ENCODE peak calls at places on chromosomes 1 and 21, in five cellular contexts. Q, P, M, G and W are unnamed samples.

GRCh38 chr1:51941528-51941927 is 49.0 kb downstream of the RAB3B start:
- DNase-seq in Q (no peak), P (no peak), M (no peak), G (no peak), W (no peak)

GRCh38 chr1:98049370-98050115 is 128.7 kb upstream of the DPYD start:
- DNase-seq in Q (no peak), P (no peak), M (peak), G (no peak), W (peak)

GRCh38 chr1:228802386-228803221 is 67.3 kb downstream of the RHOU start:
- DNase-seq in Q (no peak), P (no peak), M (no peak), G (no peak), W (no peak)

GRCh38 chr1:171506525-171507304 is 21.4 kb downstream of the PRRC2C start:
- DNase-seq in Q (no peak), P (no peak), M (no peak), G (no peak), W (no peak)

GRCh38 chr1:157274698-157275534 is 136.7 kb upstream of the ETV3 start:
- DNase-seq in Q (no peak), P (no peak), M (no peak), G (no peak), W (peak)

GRCh38 chr1:68570859-68571258 is 74.0 kb upstream of the DEPDC1 start:
- DNase-seq in Q (no peak), P (no peak), M (no peak), G (no peak), W (no peak)

GRCh38 chr1:143497374-143497747 is 474.4 kb downstream of the FAM72C start:
- DNase-seq in Q (no peak), P (no peak), M (no peak), G (no peak), W (no peak)

GRCh38 chr1:198003468-198003867 is 86.3 kb downstream of the LHX9 start:
- DNase-seq in Q (no peak), P (no peak), M (no peak), G (no peak), W (no peak)

GRCh38 chr1:37267111-37267835 is 207.1 kb upstream of the ZC3H12A start:
- DNase-seq in Q (no peak), P (no peak), M (peak), G (no peak), W (no peak)

GRCh38 chr1:63122051-63122450 is 200.3 kb upstream of the FOXD3 start:
- DNase-seq in Q (no peak), P (no peak), M (peak), G (no peak), W (peak)

GRCh38 chr1:200033511-200034261 is 6.2 kb downstream of the NR5A2 start:
- DNase-seq in Q (no peak), P (no peak), M (no peak), G (no peak), W (no peak)

GRCh38 chr1:246784621-246785535 is 60.7 kb downstream of the SCCPDH start:
- DNase-seq in Q (no peak), P (no peak), M (no peak), G (no peak), W (peak)

GRCh38 chr1:3481836-3482589 is 27.5 kb downstream of the ARHGEF16 start:
- DNase-seq in Q (no peak), P (no peak), M (no peak), G (no peak), W (no peak)

GRCh38 chr1:58788259-58788658 is 4.4 kb upstream of the JUN start:
- DNase-seq in Q (no peak), P (no peak), M (no peak), G (no peak), W (no peak)

GRCh38 chr1:154474802-154475201 is 27.2 kb upstream of the TDRD10 start:
- DNase-seq in Q (no peak), P (no peak), M (peak), G (peak), W (no peak)

GRCh38 chr21:32192291-32192690 is 86.6 kb downstream of the MIS18A start:
- DNase-seq in Q (no peak), P (no peak), M (no peak), G (no peak), W (no peak)

GRCh38 chr21:31173881-31174555 is 135.7 kb upstream of the KRTAP19-8 start:
- DNase-seq in Q (no peak), P (peak), M (peak), G (no peak), W (no peak)

GRCh38 chr1:156126701-156127534 is 12.4 kb downstream of the LMNA start:
- DNase-seq in Q (peak), P (peak), M (no peak), G (no peak), W (no peak)

GRCh38 chr1:52263153-52263910 is 102.7 kb downstream of the CC2D1B start:
- DNase-seq in Q (no peak), P (no peak), M (no peak), G (no peak), W (no peak)

GRCh38 chr1:36465731-36466369 is 1.7 kb upstream of the MRPS15 start:
- DNase-seq in Q (no peak), P (no peak), M (no peak), G (no peak), W (no peak)

GRCh38 chr21:24298040-24298439 is 1309.2 kb downstream of the MRPL39 start:
- DNase-seq in Q (no peak), P (no peak), M (no peak), G (no peak), W (no peak)

GRCh38 chr1:225849905-225850304 is 32.3 kb downstream of the TMEM63A start:
- DNase-seq in Q (no peak), P (no peak), M (no peak), G (peak), W (no peak)

GRCh38 chr1:1344672-1345361 is 4.4 kb downstream of the DVL1 start:
- DNase-seq in Q (peak), P (peak), M (no peak), G (no peak), W (no peak)

GRCh38 chr1:94225845-94226244 is 11.5 kb downstream of the ARHGAP29 start:
- DNase-seq in Q (no peak), P (no peak), M (no peak), G (no peak), W (no peak)

GRCh38 chr1:111955755-111956154 is 33.7 kb downstream of the KCND3 start:
- DNase-seq in Q (no peak), P (no peak), M (no peak), G (no peak), W (no peak)

GRCh38 chr1:33435096-33435820 is 4.4 kb upstream of the PHC2 start:
- DNase-seq in Q (no peak), P (no peak), M (no peak), G (no peak), W (no peak)

GRCh38 chr1:60970081-60970509 is 112.3 kb upstream of the NFIA start:
- DNase-seq in Q (no peak), P (no peak), M (no peak), G (no peak), W (peak)

GRCh38 chr1:219247441-219247840 is 73.8 kb downstream of the LYPLAL1 start:
- DNase-seq in Q (no peak), P (no peak), M (no peak), G (no peak), W (no peak)

GRCh38 chr1:2987773-2988172 is 33.5 kb upstream of the ACTRT2 start:
- DNase-seq in Q (no peak), P (no peak), M (peak), G (no peak), W (no peak)

GRCh38 chr1:116256875-116257823 is 115.9 kb upstream of the ATP1A1 start:
- DNase-seq in Q (no peak), P (no peak), M (no peak), G (no peak), W (peak)

GRCh38 chr1:91582431-91582921 is 81.8 kb downstream of the CDC7 start:
- DNase-seq in Q (peak), P (no peak), M (no peak), G (no peak), W (no peak)

GRCh38 chr1:6554031-6554906 is at the start of gene NOL9:
- DNase-seq in Q (peak), P (peak), M (peak), G (peak), W (peak)

GRCh38 chr1:98104285-98104684 is 183.5 kb upstream of the DPYD start:
- DNase-seq in Q (no peak), P (no peak), M (no peak), G (no peak), W (peak)

GRCh38 chr1:193183019-193183643 is 3.3 kb downstream of the B3GALT2 start:
- DNase-seq in Q (peak), P (no peak), M (no peak), G (no peak), W (peak)

GRCh38 chr1:17273096-17273495 is 24.2 kb downstream of the PADI3 start:
- DNase-seq in Q (no peak), P (no peak), M (no peak), G (no peak), W (no peak)

GRCh38 chr1:224609333-224609732 is 6.8 kb upstream of the CNIH3 start:
- DNase-seq in Q (no peak), P (no peak), M (no peak), G (no peak), W (no peak)

GRCh38 chr1:226653311-226653921 is 85.7 kb downstream of the ITPKB start:
- DNase-seq in Q (no peak), P (peak), M (no peak), G (no peak), W (no peak)

GRCh38 chr1:42479621-42480020 is 16.5 kb downstream of the CCDC30 start:
- DNase-seq in Q (no peak), P (no peak), M (no peak), G (no peak), W (peak)

GRCh38 chr1:92486251-92487077 is at the start of gene GFI1:
- DNase-seq in Q (no peak), P (peak), M (no peak), G (no peak), W (no peak)

GRCh38 chr1:211548321-211549091 is 30.5 kb downstream of the SLC30A1 start:
- DNase-seq in Q (no peak), P (no peak), M (peak), G (no peak), W (peak)